ENCODE peak calls at places on chromosomes 7 and 10, in ten cellular contexts. One of them, this sample, is unnamed.

GRCh38 chr7:5248201-5248885 is 34.4 kb upstream of the SLC29A4 start:
- DNase-seq in psoas muscle: peak; percentile 59
- DNase-seq in RWPE1: no peak
- DNase-seq in neural progenitor cell: no peak
- DNase-seq in WERI-Rb-1: peak; percentile 95
- DNase-seq in colonic mucosa: peak; percentile 47
- DNase-seq in CD8-positive, alpha-beta T cell: no peak
- DNase-seq in GM13977: no peak
- DNase-seq in coronary artery: no peak
- DNase-seq in astrocyte of the spinal cord: peak; percentile 9
- DNase-seq in this sample: no peak

GRCh38 chr10:17423641-17424186 is 30.7 kb downstream of the ST8SIA6 start:
- DNase-seq in psoas muscle: no peak
- DNase-seq in RWPE1: no peak
- DNase-seq in neural progenitor cell: peak; percentile 69
- DNase-seq in WERI-Rb-1: no peak
- DNase-seq in colonic mucosa: no peak
- DNase-seq in CD8-positive, alpha-beta T cell: no peak
- DNase-seq in GM13977: no peak
- DNase-seq in coronary artery: no peak
- DNase-seq in astrocyte of the spinal cord: no peak
- DNase-seq in this sample: no peak

GRCh38 chr10:48400129-48400849 is 93.8 kb downstream of the MAPK8 start:
- DNase-seq in psoas muscle: no peak
- DNase-seq in RWPE1: no peak
- DNase-seq in neural progenitor cell: no peak
- DNase-seq in WERI-Rb-1: no peak
- DNase-seq in colonic mucosa: no peak
- DNase-seq in CD8-positive, alpha-beta T cell: no peak
- DNase-seq in GM13977: no peak
- DNase-seq in coronary artery: no peak
- DNase-seq in astrocyte of the spinal cord: peak; percentile 39
- DNase-seq in this sample: no peak

GRCh38 chr7:34675749-34676374 is 17.8 kb downstream of the NPSR1 start:
- DNase-seq in psoas muscle: no peak
- DNase-seq in RWPE1: peak; percentile 5
- DNase-seq in neural progenitor cell: peak; percentile 60
- DNase-seq in WERI-Rb-1: peak; percentile 54
- DNase-seq in colonic mucosa: no peak
- DNase-seq in CD8-positive, alpha-beta T cell: no peak
- DNase-seq in GM13977: peak; percentile 29
- DNase-seq in coronary artery: no peak
- DNase-seq in astrocyte of the spinal cord: peak; percentile 7
- DNase-seq in this sample: no peak

GRCh38 chr7:94289071-94289470 is 105.6 kb upstream of the COL1A2 start:
- DNase-seq in psoas muscle: peak; percentile 25
- DNase-seq in RWPE1: peak; percentile 75
- DNase-seq in neural progenitor cell: peak; percentile 88
- DNase-seq in WERI-Rb-1: peak; percentile 85
- DNase-seq in colonic mucosa: peak; percentile 48
- DNase-seq in CD8-positive, alpha-beta T cell: no peak
- DNase-seq in GM13977: no peak
- DNase-seq in coronary artery: no peak
- DNase-seq in astrocyte of the spinal cord: peak; percentile 90
- DNase-seq in this sample: no peak

GRCh38 chr10:22243321-22243720 is 25.5 kb upstream of the EBLN1 start:
- DNase-seq in psoas muscle: no peak
- DNase-seq in RWPE1: no peak
- DNase-seq in neural progenitor cell: no peak
- DNase-seq in WERI-Rb-1: no peak
- DNase-seq in colonic mucosa: no peak
- DNase-seq in CD8-positive, alpha-beta T cell: no peak
- DNase-seq in GM13977: no peak
- DNase-seq in coronary artery: no peak
- DNase-seq in astrocyte of the spinal cord: no peak
- DNase-seq in this sample: no peak

GRCh38 chr7:20331231-20331880 is 656 bp downstream of the ITGB8 start:
- DNase-seq in psoas muscle: peak; percentile 40
- DNase-seq in RWPE1: no peak
- DNase-seq in neural progenitor cell: peak; percentile 94
- DNase-seq in WERI-Rb-1: peak; percentile 53
- DNase-seq in colonic mucosa: peak; percentile 61
- DNase-seq in CD8-positive, alpha-beta T cell: no peak
- DNase-seq in GM13977: peak; percentile 63
- DNase-seq in coronary artery: no peak
- DNase-seq in astrocyte of the spinal cord: peak; percentile 62
- DNase-seq in this sample: peak; percentile 62

GRCh38 chr7:117237646-117238045 is 85.2 kb downstream of the WNT2 start:
- DNase-seq in psoas muscle: no peak
- DNase-seq in RWPE1: no peak
- DNase-seq in neural progenitor cell: no peak
- DNase-seq in WERI-Rb-1: no peak
- DNase-seq in colonic mucosa: no peak
- DNase-seq in CD8-positive, alpha-beta T cell: no peak
- DNase-seq in GM13977: no peak
- DNase-seq in coronary artery: no peak
- DNase-seq in astrocyte of the spinal cord: no peak
- DNase-seq in this sample: no peak

GRCh38 chr10:129059977-129060376 is 407.1 kb upstream of the MGMT start:
- DNase-seq in psoas muscle: no peak
- DNase-seq in RWPE1: no peak
- DNase-seq in neural progenitor cell: no peak
- DNase-seq in WERI-Rb-1: no peak
- DNase-seq in colonic mucosa: peak; percentile 4
- DNase-seq in CD8-positive, alpha-beta T cell: peak; percentile 42
- DNase-seq in GM13977: no peak
- DNase-seq in coronary artery: no peak
- DNase-seq in astrocyte of the spinal cord: no peak
- DNase-seq in this sample: no peak

GRCh38 chr10:122642726-122643605 is 56.7 kb downstream of the C10orf120 start:
- DNase-seq in psoas muscle: no peak
- DNase-seq in RWPE1: no peak
- DNase-seq in neural progenitor cell: no peak
- DNase-seq in WERI-Rb-1: no peak
- DNase-seq in colonic mucosa: no peak
- DNase-seq in CD8-positive, alpha-beta T cell: no peak
- DNase-seq in GM13977: no peak
- DNase-seq in coronary artery: no peak
- DNase-seq in astrocyte of the spinal cord: no peak
- DNase-seq in this sample: no peak

GRCh38 chr10:122307669-122308486 is 36.8 kb downstream of the BTBD16 start:
- DNase-seq in psoas muscle: peak; percentile 72
- DNase-seq in RWPE1: peak; percentile 98
- DNase-seq in neural progenitor cell: no peak
- DNase-seq in WERI-Rb-1: no peak
- DNase-seq in colonic mucosa: peak; percentile 72
- DNase-seq in CD8-positive, alpha-beta T cell: no peak
- DNase-seq in GM13977: peak; percentile 41
- DNase-seq in coronary artery: peak; percentile 87
- DNase-seq in astrocyte of the spinal cord: peak; percentile 99
- DNase-seq in this sample: no peak

GRCh38 chr7:158975526-158976467 is 119.4 kb downstream of the DYNC2I1 start:
- DNase-seq in psoas muscle: no peak
- DNase-seq in RWPE1: peak; percentile 51
- DNase-seq in neural progenitor cell: peak; percentile 63
- DNase-seq in WERI-Rb-1: peak; percentile 51
- DNase-seq in colonic mucosa: no peak
- DNase-seq in CD8-positive, alpha-beta T cell: no peak
- DNase-seq in GM13977: no peak
- DNase-seq in coronary artery: no peak
- DNase-seq in astrocyte of the spinal cord: no peak
- DNase-seq in this sample: no peak

GRCh38 chr10:89275383-89275782 is 23.8 kb upstream of the LIPA start:
- DNase-seq in psoas muscle: no peak
- DNase-seq in RWPE1: peak; percentile 71
- DNase-seq in neural progenitor cell: no peak
- DNase-seq in WERI-Rb-1: no peak
- DNase-seq in colonic mucosa: no peak
- DNase-seq in CD8-positive, alpha-beta T cell: no peak
- DNase-seq in GM13977: no peak
- DNase-seq in coronary artery: no peak
- DNase-seq in astrocyte of the spinal cord: no peak
- DNase-seq in this sample: no peak

GRCh38 chr7:136878878-136879277 is 10.4 kb downstream of the CHRM2 start:
- DNase-seq in psoas muscle: no peak
- DNase-seq in RWPE1: no peak
- DNase-seq in neural progenitor cell: no peak
- DNase-seq in WERI-Rb-1: no peak
- DNase-seq in colonic mucosa: no peak
- DNase-seq in CD8-positive, alpha-beta T cell: no peak
- DNase-seq in GM13977: no peak
- DNase-seq in coronary artery: no peak
- DNase-seq in astrocyte of the spinal cord: no peak
- DNase-seq in this sample: no peak

GRCh38 chr7:136884492-136884891 is 16.0 kb downstream of the CHRM2 start:
- DNase-seq in psoas muscle: no peak
- DNase-seq in RWPE1: no peak
- DNase-seq in neural progenitor cell: no peak
- DNase-seq in WERI-Rb-1: no peak
- DNase-seq in colonic mucosa: no peak
- DNase-seq in CD8-positive, alpha-beta T cell: no peak
- DNase-seq in GM13977: no peak
- DNase-seq in coronary artery: no peak
- DNase-seq in astrocyte of the spinal cord: no peak
- DNase-seq in this sample: no peak

GRCh38 chr7:136877990-136878389 is 9.5 kb downstream of the CHRM2 start:
- DNase-seq in psoas muscle: no peak
- DNase-seq in RWPE1: no peak
- DNase-seq in neural progenitor cell: no peak
- DNase-seq in WERI-Rb-1: no peak
- DNase-seq in colonic mucosa: no peak
- DNase-seq in CD8-positive, alpha-beta T cell: no peak
- DNase-seq in GM13977: no peak
- DNase-seq in coronary artery: no peak
- DNase-seq in astrocyte of the spinal cord: peak; percentile 1
- DNase-seq in this sample: no peak

GRCh38 chr7:136887317-136887716 is 18.9 kb downstream of the CHRM2 start:
- DNase-seq in psoas muscle: no peak
- DNase-seq in RWPE1: no peak
- DNase-seq in neural progenitor cell: no peak
- DNase-seq in WERI-Rb-1: no peak
- DNase-seq in colonic mucosa: no peak
- DNase-seq in CD8-positive, alpha-beta T cell: no peak
- DNase-seq in GM13977: no peak
- DNase-seq in coronary artery: no peak
- DNase-seq in astrocyte of the spinal cord: no peak
- DNase-seq in this sample: no peak

DNA sequence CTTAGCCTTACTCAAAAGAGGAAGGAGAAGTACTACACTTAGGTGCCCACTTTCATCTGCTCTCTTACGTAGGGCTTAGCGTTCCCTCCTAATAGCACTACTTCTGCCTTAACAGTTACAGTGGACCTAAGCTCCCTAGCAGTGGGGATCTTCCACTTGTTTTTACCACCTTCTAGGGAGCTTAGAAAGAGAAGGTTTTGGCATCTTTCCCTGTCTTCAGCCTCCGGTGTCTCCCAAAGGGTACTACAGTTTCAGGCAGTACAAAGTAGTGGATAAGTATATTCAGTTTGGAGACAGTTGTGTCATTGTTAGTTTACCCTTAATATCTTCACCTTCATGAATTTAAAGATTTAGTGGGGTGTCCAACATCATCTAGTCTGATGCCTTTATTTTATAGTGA is 14.6 kb downstream of the CHRM2 start:
- DNase-seq in psoas muscle: no peak
- DNase-seq in RWPE1: no peak
- DNase-seq in neural progenitor cell: no peak
- DNase-seq in WERI-Rb-1: no peak
- DNase-seq in colonic mucosa: no peak
- DNase-seq in CD8-positive, alpha-beta T cell: no peak
- DNase-seq in GM13977: no peak
- DNase-seq in coronary artery: no peak
- DNase-seq in astrocyte of the spinal cord: peak; percentile 9
- DNase-seq in this sample: no peak
- TF ChIP-seq CTCF in psoas muscle: no peak
- TF ChIP-seq CTCF in RWPE1: no peak
- TF ChIP-seq CTCF in neural progenitor cell: no peak
- TF ChIP-seq CTCF in WERI-Rb-1: no peak
- TF ChIP-seq CTCF in colonic mucosa: no peak
- TF ChIP-seq CTCF in CD8-positive, alpha-beta T cell: no peak
- TF ChIP-seq CTCF in GM13977: no peak
- TF ChIP-seq CTCF in coronary artery: no peak
- TF ChIP-seq CTCF in astrocyte of the spinal cord: peak; percentile 20
- TF ChIP-seq CTCF in this sample: no peak

GRCh38 chr10:14543048-14543903 is 212.6 kb upstream of the FRMD4A start:
- DNase-seq in psoas muscle: no peak
- DNase-seq in RWPE1: no peak
- DNase-seq in neural progenitor cell: no peak
- DNase-seq in WERI-Rb-1: no peak
- DNase-seq in colonic mucosa: no peak
- DNase-seq in CD8-positive, alpha-beta T cell: peak; percentile 62
- DNase-seq in GM13977: no peak
- DNase-seq in coronary artery: no peak
- DNase-seq in astrocyte of the spinal cord: peak; percentile 35
- DNase-seq in this sample: no peak
- TF ChIP-seq CTCF in psoas muscle: peak; percentile 16
- TF ChIP-seq CTCF in RWPE1: peak; percentile 10
- TF ChIP-seq CTCF in neural progenitor cell: peak; percentile 29
- TF ChIP-seq CTCF in WERI-Rb-1: no peak
- TF ChIP-seq CTCF in colonic mucosa: no peak
- TF ChIP-seq CTCF in CD8-positive, alpha-beta T cell: peak; percentile 76
- TF ChIP-seq CTCF in GM13977: peak; percentile 33
- TF ChIP-seq CTCF in coronary artery: no peak
- TF ChIP-seq CTCF in astrocyte of the spinal cord: peak; percentile 39
- TF ChIP-seq CTCF in this sample: no peak

GRCh38 chr10:209357-209756 is 74.1 kb downstream of the ZMYND11 start:
- DNase-seq in psoas muscle: no peak
- DNase-seq in RWPE1: no peak
- DNase-seq in neural progenitor cell: no peak
- DNase-seq in WERI-Rb-1: no peak
- DNase-seq in colonic mucosa: no peak
- DNase-seq in CD8-positive, alpha-beta T cell: no peak
- DNase-seq in GM13977: no peak
- DNase-seq in coronary artery: no peak
- DNase-seq in astrocyte of the spinal cord: peak; percentile 22
- DNase-seq in this sample: no peak
- TF ChIP-seq CTCF in psoas muscle: peak; percentile 12
- TF ChIP-seq CTCF in RWPE1: no peak
- TF ChIP-seq CTCF in neural progenitor cell: peak; percentile 22
- TF ChIP-seq CTCF in WERI-Rb-1: no peak
- TF ChIP-seq CTCF in colonic mucosa: no peak
- TF ChIP-seq CTCF in CD8-positive, alpha-beta T cell: no peak
- TF ChIP-seq CTCF in GM13977: no peak
- TF ChIP-seq CTCF in coronary artery: no peak
- TF ChIP-seq CTCF in astrocyte of the spinal cord: peak; percentile 37
- TF ChIP-seq CTCF in this sample: no peak

GRCh38 chr10:100562806-100563293 is 27.1 kb downstream of the HIF1AN start:
- DNase-seq in psoas muscle: no peak
- DNase-seq in RWPE1: peak; percentile 56
- DNase-seq in neural progenitor cell: peak; percentile 71
- DNase-seq in WERI-Rb-1: peak; percentile 80
- DNase-seq in colonic mucosa: no peak
- DNase-seq in CD8-positive, alpha-beta T cell: no peak
- DNase-seq in GM13977: no peak
- DNase-seq in coronary artery: no peak
- DNase-seq in astrocyte of the spinal cord: peak; percentile 22
- DNase-seq in this sample: no peak
- TF ChIP-seq CTCF in psoas muscle: no peak
- TF ChIP-seq CTCF in RWPE1: no peak
- TF ChIP-seq CTCF in neural progenitor cell: peak; percentile 53
- TF ChIP-seq CTCF in WERI-Rb-1: peak; percentile 89
- TF ChIP-seq CTCF in colonic mucosa: no peak
- TF ChIP-seq CTCF in CD8-positive, alpha-beta T cell: no peak
- TF ChIP-seq CTCF in GM13977: peak; percentile 8
- TF ChIP-seq CTCF in coronary artery: no peak
- TF ChIP-seq CTCF in astrocyte of the spinal cord: peak; percentile 41
- TF ChIP-seq CTCF in this sample: no peak

This sample was measured in activated B cell treated with CpG ODN at 0.5 μM for 24 hours.